ENCODE peak calls at places on chromosome 3, in nine cellular contexts. One of them, this sample, is unnamed.

GRCh38 chr3:101240719-101241118 is 79.7 kb downstream of the IMPG2 start:
- DNase-seq in mammary epithelial cell: no peak
- DNase-seq in K562: no peak
- DNase-seq in adrenal gland: no peak
- DNase-seq in heart right ventricle: no peak
- DNase-seq in tibial artery: no peak
- DNase-seq in cardiac muscle cell: no peak
- DNase-seq in upper lobe of left lung: no peak
- DNase-seq in GM23248: no peak
- DNase-seq in this sample: no peak

GRCh38 chr3:153052096-153052460 is 109.9 kb upstream of the RAP2B start:
- DNase-seq in mammary epithelial cell: peak; percentile 98
- DNase-seq in K562: peak; percentile 52
- DNase-seq in adrenal gland: peak; percentile 10
- DNase-seq in heart right ventricle: peak; percentile 10
- DNase-seq in tibial artery: no peak
- DNase-seq in cardiac muscle cell: peak; percentile 88
- DNase-seq in upper lobe of left lung: no peak
- DNase-seq in GM23248: peak; percentile 95
- DNase-seq in this sample: no peak

GRCh38 chr3:150319900-150320299 is 88.2 kb upstream of the TSC22D2 start:
- DNase-seq in mammary epithelial cell: peak; percentile 98
- DNase-seq in K562: no peak
- DNase-seq in adrenal gland: peak; percentile 49
- DNase-seq in heart right ventricle: no peak
- DNase-seq in tibial artery: no peak
- DNase-seq in cardiac muscle cell: peak; percentile 75
- DNase-seq in upper lobe of left lung: no peak
- DNase-seq in GM23248: peak; percentile 95
- DNase-seq in this sample: no peak

GRCh38 chr3:24166518-24166917 is 221.4 kb downstream of the NR1D2 start:
- DNase-seq in mammary epithelial cell: no peak
- DNase-seq in K562: no peak
- DNase-seq in adrenal gland: no peak
- DNase-seq in heart right ventricle: no peak
- DNase-seq in tibial artery: no peak
- DNase-seq in cardiac muscle cell: no peak
- DNase-seq in upper lobe of left lung: no peak
- DNase-seq in GM23248: no peak
- DNase-seq in this sample: no peak

GRCh38 chr3:195790891-195791290 is 20.8 kb downstream of the MUC4 start:
- DNase-seq in mammary epithelial cell: no peak
- DNase-seq in K562: no peak
- DNase-seq in adrenal gland: no peak
- DNase-seq in heart right ventricle: no peak
- DNase-seq in tibial artery: no peak
- DNase-seq in cardiac muscle cell: no peak
- DNase-seq in upper lobe of left lung: peak; percentile 5
- DNase-seq in GM23248: no peak
- DNase-seq in this sample: no peak

GRCh38 chr3:4271834-4272233 is 31.3 kb upstream of the SETMAR start:
- DNase-seq in mammary epithelial cell: peak; percentile 3
- DNase-seq in K562: peak; percentile 39
- DNase-seq in adrenal gland: no peak
- DNase-seq in heart right ventricle: no peak
- DNase-seq in tibial artery: no peak
- DNase-seq in cardiac muscle cell: peak; percentile 17
- DNase-seq in upper lobe of left lung: no peak
- DNase-seq in GM23248: peak; percentile 60
- DNase-seq in this sample: no peak

GRCh38 chr3:10594915-10595314 is 89.5 kb upstream of the ATP2B2 start:
- DNase-seq in mammary epithelial cell: peak; percentile 49
- DNase-seq in K562: peak; percentile 99
- DNase-seq in adrenal gland: peak; percentile 74
- DNase-seq in heart right ventricle: peak; percentile 40
- DNase-seq in tibial artery: no peak
- DNase-seq in cardiac muscle cell: peak; percentile 70
- DNase-seq in upper lobe of left lung: no peak
- DNase-seq in GM23248: peak; percentile 64
- DNase-seq in this sample: peak; percentile 34

GRCh38 chr3:12451960-12452359 is 32.3 kb upstream of the TSEN2 start:
- DNase-seq in mammary epithelial cell: no peak
- DNase-seq in K562: no peak
- DNase-seq in adrenal gland: no peak
- DNase-seq in heart right ventricle: no peak
- DNase-seq in tibial artery: no peak
- DNase-seq in cardiac muscle cell: no peak
- DNase-seq in upper lobe of left lung: no peak
- DNase-seq in GM23248: no peak
- DNase-seq in this sample: no peak

GRCh38 chr3:193620650-193621049 is 27.6 kb downstream of the OPA1 start:
- DNase-seq in mammary epithelial cell: peak; percentile 7
- DNase-seq in K562: no peak
- DNase-seq in adrenal gland: no peak
- DNase-seq in heart right ventricle: no peak
- DNase-seq in tibial artery: no peak
- DNase-seq in cardiac muscle cell: peak; percentile 27
- DNase-seq in upper lobe of left lung: no peak
- DNase-seq in GM23248: peak; percentile 44
- DNase-seq in this sample: no peak

GRCh38 chr3:12400795-12401194 is 83.5 kb upstream of the TSEN2 start:
- DNase-seq in mammary epithelial cell: peak; percentile 14
- DNase-seq in K562: no peak
- DNase-seq in adrenal gland: no peak
- DNase-seq in heart right ventricle: no peak
- DNase-seq in tibial artery: no peak
- DNase-seq in cardiac muscle cell: peak; percentile 78
- DNase-seq in upper lobe of left lung: no peak
- DNase-seq in GM23248: peak; percentile 80
- DNase-seq in this sample: no peak

GRCh38 chr3:14429237-14429636 is 26.8 kb downstream of the SLC6A6 start:
- DNase-seq in mammary epithelial cell: no peak
- DNase-seq in K562: no peak
- DNase-seq in adrenal gland: peak; percentile 78
- DNase-seq in heart right ventricle: no peak
- DNase-seq in tibial artery: peak; percentile 48
- DNase-seq in cardiac muscle cell: no peak
- DNase-seq in upper lobe of left lung: peak; percentile 68
- DNase-seq in GM23248: peak; percentile 38
- DNase-seq in this sample: peak; percentile 11

GRCh38 chr3:171770689-171771620 is 39.3 kb downstream of the PLD1 start:
- DNase-seq in mammary epithelial cell: peak; percentile 95
- DNase-seq in K562: peak; percentile 25
- DNase-seq in adrenal gland: peak; percentile 82
- DNase-seq in heart right ventricle: peak; percentile 70
- DNase-seq in tibial artery: peak; percentile 63
- DNase-seq in cardiac muscle cell: peak; percentile 93
- DNase-seq in upper lobe of left lung: peak; percentile 49
- DNase-seq in GM23248: peak; percentile 94
- DNase-seq in this sample: no peak

GRCh38 chr3:30551266-30551665 is 55.1 kb upstream of the TGFBR2 start:
- DNase-seq in mammary epithelial cell: no peak
- DNase-seq in K562: no peak
- DNase-seq in adrenal gland: no peak
- DNase-seq in heart right ventricle: no peak
- DNase-seq in tibial artery: no peak
- DNase-seq in cardiac muscle cell: no peak
- DNase-seq in upper lobe of left lung: no peak
- DNase-seq in GM23248: no peak
- DNase-seq in this sample: no peak

GRCh38 chr3:127691974-127692373 is 19.2 kb downstream of the ABTB1 start:
- DNase-seq in mammary epithelial cell: no peak
- DNase-seq in K562: no peak
- DNase-seq in adrenal gland: no peak
- DNase-seq in heart right ventricle: no peak
- DNase-seq in tibial artery: no peak
- DNase-seq in cardiac muscle cell: no peak
- DNase-seq in upper lobe of left lung: no peak
- DNase-seq in GM23248: no peak
- DNase-seq in this sample: no peak
- H3K4me1 ChIP-seq in mammary epithelial cell: peaks cover 29% of the 10 kb centered on the region
- H3K4me1 ChIP-seq in K562: no peaks in the 10 kb centered on the region
- H3K4me1 ChIP-seq in adrenal gland: peaks cover 10% of the 10 kb centered on the region
- H3K4me1 ChIP-seq in heart right ventricle: peaks cover 27% of the 10 kb centered on the region
- H3K4me1 ChIP-seq in tibial artery: peaks cover 54% of the 10 kb centered on the region
- H3K4me1 ChIP-seq in cardiac muscle cell: no peaks in the 10 kb centered on the region
- H3K4me1 ChIP-seq in upper lobe of left lung: peaks cover 7% of the 10 kb centered on the region
- H3K4me1 ChIP-seq in GM23248: peaks cover 38% of the 10 kb centered on the region
- H3K4me1 ChIP-seq in this sample: no peaks in the 10 kb centered on the region

DNA sequence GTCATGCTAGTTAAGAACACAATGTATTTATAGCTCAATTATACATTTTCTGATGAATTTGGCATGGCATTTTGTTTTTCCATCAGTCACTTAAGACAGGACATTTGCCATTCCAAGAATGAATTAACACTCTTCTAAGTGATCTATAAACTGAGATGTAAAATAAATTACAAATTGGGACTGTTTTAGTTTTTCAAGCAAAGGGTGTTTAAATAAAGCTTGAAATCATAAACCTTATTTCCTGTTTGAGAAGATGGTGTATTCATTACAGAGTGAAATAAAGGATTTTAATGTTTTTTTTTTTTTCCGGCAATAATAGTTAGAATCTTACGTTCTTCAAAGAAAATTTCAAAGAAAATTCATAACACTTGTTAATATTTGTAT is 11.0 kb upstream of the RARRES1 start:
- DNase-seq in mammary epithelial cell: no peak
- DNase-seq in K562: no peak
- DNase-seq in adrenal gland: no peak
- DNase-seq in heart right ventricle: no peak
- DNase-seq in tibial artery: no peak
- DNase-seq in cardiac muscle cell: no peak
- DNase-seq in upper lobe of left lung: no peak
- DNase-seq in GM23248: no peak
- DNase-seq in this sample: no peak
- H3K27ac ChIP-seq in mammary epithelial cell: no peak overlapping the region
- H3K27ac ChIP-seq in K562: peak overlapping the region; percentile 87
- H3K27ac ChIP-seq in adrenal gland: no peak overlapping the region
- H3K27ac ChIP-seq in heart right ventricle: no peak overlapping the region
- H3K27ac ChIP-seq in tibial artery: no peak overlapping the region
- H3K27ac ChIP-seq in cardiac muscle cell: no peak overlapping the region
- H3K27ac ChIP-seq in upper lobe of left lung: no peak overlapping the region
- H3K27ac ChIP-seq in GM23248: no peak overlapping the region
- H3K27ac ChIP-seq in this sample: no peak overlapping the region

GRCh38 chr3:128734523-128735189 is 8.7 kb downstream of the RAB7A start:
- DNase-seq in mammary epithelial cell: no peak
- DNase-seq in K562: no peak
- DNase-seq in adrenal gland: no peak
- DNase-seq in heart right ventricle: no peak
- DNase-seq in tibial artery: no peak
- DNase-seq in cardiac muscle cell: no peak
- DNase-seq in upper lobe of left lung: no peak
- DNase-seq in GM23248: no peak
- DNase-seq in this sample: no peak
- H3K4me1 ChIP-seq in mammary epithelial cell: peaks cover 25% of the 10 kb centered on the region
- H3K4me1 ChIP-seq in K562: peaks cover 13% of the 10 kb centered on the region
- H3K4me1 ChIP-seq in adrenal gland: peaks cover 61% of the 10 kb centered on the region
- H3K4me1 ChIP-seq in heart right ventricle: peaks cover 53% of the 10 kb centered on the region
- H3K4me1 ChIP-seq in tibial artery: peaks cover 75% of the 10 kb centered on the region
- H3K4me1 ChIP-seq in cardiac muscle cell: peaks cover 20% of the 10 kb centered on the region
- H3K4me1 ChIP-seq in upper lobe of left lung: peaks cover 78% of the 10 kb centered on the region
- H3K4me1 ChIP-seq in GM23248: peaks cover 31% of the 10 kb centered on the region
- H3K4me1 ChIP-seq in this sample: peaks cover 71% of the 10 kb centered on the region

DNA sequence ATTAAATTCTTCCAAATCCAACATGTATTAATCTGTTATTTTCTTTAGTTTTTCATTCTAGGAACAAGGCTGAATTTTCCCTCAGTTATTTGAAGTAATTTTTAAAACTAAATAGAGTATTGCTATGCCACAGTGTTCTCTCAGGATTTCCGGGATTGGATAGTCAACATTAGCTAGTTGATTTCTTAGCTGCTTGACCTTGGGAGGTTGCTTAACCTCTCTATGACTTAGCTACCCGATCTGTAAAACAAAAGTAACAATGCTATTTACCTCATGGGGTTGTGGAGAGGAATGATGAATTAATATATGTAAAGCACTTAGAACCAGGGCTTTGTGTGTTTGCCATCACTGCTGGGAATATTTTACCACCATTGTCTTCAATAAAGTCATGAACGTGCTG is 57.4 kb downstream of the SNRK start:
- DNase-seq in mammary epithelial cell: no peak
- DNase-seq in K562: no peak
- DNase-seq in adrenal gland: no peak
- DNase-seq in heart right ventricle: no peak
- DNase-seq in tibial artery: no peak
- DNase-seq in cardiac muscle cell: no peak
- DNase-seq in upper lobe of left lung: no peak
- DNase-seq in GM23248: no peak
- DNase-seq in this sample: no peak
- H3K27ac ChIP-seq in mammary epithelial cell: no peak overlapping the region
- H3K27ac ChIP-seq in K562: no peak overlapping the region
- H3K27ac ChIP-seq in adrenal gland: peak overlapping the region; percentile 27
- H3K27ac ChIP-seq in heart right ventricle: no peak overlapping the region
- H3K27ac ChIP-seq in tibial artery: no peak overlapping the region
- H3K27ac ChIP-seq in cardiac muscle cell: no peak overlapping the region
- H3K27ac ChIP-seq in upper lobe of left lung: no peak overlapping the region
- H3K27ac ChIP-seq in GM23248: no peak overlapping the region
- H3K27ac ChIP-seq in this sample: no peak overlapping the region

DNA sequence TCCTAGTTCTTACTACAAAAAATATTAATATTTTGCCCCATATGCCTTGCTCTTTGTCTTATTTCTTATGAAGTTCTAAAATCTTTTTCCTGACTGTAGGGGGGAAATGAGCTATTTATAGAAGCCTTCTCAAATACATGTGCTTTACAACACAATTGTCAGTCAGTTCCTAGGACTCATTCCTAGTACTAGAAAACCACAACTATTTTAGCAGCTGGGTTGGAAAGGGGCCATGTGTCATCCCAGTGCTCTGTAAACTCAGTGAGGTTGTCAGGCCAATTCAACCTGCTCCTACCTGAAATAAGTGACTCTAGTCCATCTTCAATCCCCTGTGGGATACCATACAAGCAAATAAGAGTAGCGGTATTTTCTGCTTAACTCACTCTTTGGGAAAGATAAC is 153.8 kb downstream of the ULK4 start:
- DNase-seq in mammary epithelial cell: peak; percentile 66
- DNase-seq in K562: no peak
- DNase-seq in adrenal gland: no peak
- DNase-seq in heart right ventricle: no peak
- DNase-seq in tibial artery: no peak
- DNase-seq in cardiac muscle cell: peak; percentile 68
- DNase-seq in upper lobe of left lung: no peak
- DNase-seq in GM23248: peak; percentile 53
- DNase-seq in this sample: no peak
- H3K4me1 ChIP-seq in mammary epithelial cell: no peaks in the 10 kb centered on the region
- H3K4me1 ChIP-seq in K562: no peaks in the 10 kb centered on the region
- H3K4me1 ChIP-seq in adrenal gland: no peaks in the 10 kb centered on the region
- H3K4me1 ChIP-seq in heart right ventricle: no peaks in the 10 kb centered on the region
- H3K4me1 ChIP-seq in tibial artery: no peaks in the 10 kb centered on the region
- H3K4me1 ChIP-seq in cardiac muscle cell: peaks cover 8% of the 10 kb centered on the region
- H3K4me1 ChIP-seq in upper lobe of left lung: no peaks in the 10 kb centered on the region
- H3K4me1 ChIP-seq in GM23248: no peaks in the 10 kb centered on the region
- H3K4me1 ChIP-seq in this sample: no peaks in the 10 kb centered on the region